ENCODE peak calls at places on chromosomes 3 and 15, in four cellular contexts. I is IMR-90, G is K562, U is keratinocyte. S is an unnamed sample.

GRCh38 chr3:16883057-16883725 is 1.6 kb upstream of the PLCL2 start:
- DNase-seq in U (no peak), G (no peak), I (no peak), S (no peak)

GRCh38 chr3:137217733-137218132 is 259.9 kb downstream of the IL20RB start:
- DNase-seq in I (no peak), U (no peak), G (peak; percentile 19), S (no peak)

GRCh38 chr3:62589078-62589477 is 215.7 kb upstream of the FEZF2 start:
- DNase-seq in U (no peak), G (no peak), I (no peak), S (no peak)

GRCh38 chr3:11553436-11554235 is 90.1 kb downstream of the VGLL4 start:
- DNase-seq in U (no peak), G (no peak), I (peak; percentile 45), S (peak; percentile 46)

GRCh38 chr15:98946301-98947255 is 61.0 kb downstream of the PGPEP1L start:
- DNase-seq in G (no peak), U (no peak), I (peak; percentile 26), S (peak; percentile 68)

GRCh38 chr3:12230406-12230805 is 58.5 kb upstream of the PPARG start:
- DNase-seq in U (no peak), I (no peak), G (no peak), S (no peak)

GRCh38 chr3:193872265-193872753 is 263.6 kb upstream of the HES1 start:
- DNase-seq in G (peak; percentile 75), I (peak; percentile 98), U (peak; percentile 94), S (peak; percentile 72)

GRCh38 chr15:70068783-70069565 is 28.7 kb downstream of the TLE3 start:
- DNase-seq in U (no peak), G (no peak), I (no peak), S (no peak)

GRCh38 chr3:129576514-129577345 is 29.7 kb downstream of the PLXND1 start:
- DNase-seq in G (no peak), I (no peak), U (no peak), S (peak; percentile 37)

GRCh38 chr3:4883011-4883410 is 96.2 kb upstream of the BHLHE40 start:
- DNase-seq in G (no peak), U (no peak), I (no peak), S (no peak)

GRCh38 chr3:113601240-113601639 is 68.9 kb downstream of the SIDT1 start:
- DNase-seq in I (no peak), G (no peak), U (no peak), S (no peak)

GRCh38 chr15:36332301-36332700 is 247.1 kb upstream of the CDIN1 start:
- DNase-seq in U (no peak), I (peak; percentile 57), G (no peak), S (no peak)

GRCh38 chr3:56254835-56255234 is 213.4 kb downstream of the ERC2 start:
- DNase-seq in U (no peak), I (no peak), G (no peak), S (no peak)

GRCh38 chr3:16511561-16512434 is 1.7 kb downstream of the RFTN1 start:
- DNase-seq in U (no peak), G (no peak), I (peak; percentile 92), S (peak; percentile 83)

GRCh38 chr15:28930476-28931291 is 44.9 kb downstream of the APBA2 start:
- DNase-seq in G (no peak), I (no peak), U (no peak), S (no peak)

GRCh38 chr15:57634290-57634689 is 42.6 kb downstream of the MYZAP start:
- DNase-seq in I (no peak), G (no peak), U (no peak), S (no peak)

GRCh38 chr3:131432441-131432840 is 50.9 kb downstream of the NUDT16 start:
- DNase-seq in U (no peak), G (no peak), I (no peak), S (no peak)

GRCh38 chr3:54237788-54238502 is 115.6 kb downstream of the CACNA2D3 start:
- DNase-seq in I (no peak), G (no peak), U (no peak), S (no peak)

GRCh38 chr3:111143-112069 is 85.2 kb upstream of the CHL1 start:
- DNase-seq in G (no peak), I (no peak), U (peak; percentile 1), S (no peak)

GRCh38 chr3:71063768-71064287 is 519.7 kb downstream of the FOXP1 start:
- DNase-seq in U (no peak), G (peak; percentile 55), I (peak; percentile 45), S (no peak)

GRCh38 chr3:134336587-134336986 is 37.7 kb downstream of the AMOTL2 start:
- DNase-seq in U (no peak), I (peak; percentile 75), G (no peak), S (no peak)

GRCh38 chr3:49017978-49018706 is at the start of gene DALRD3:
- DNase-seq in G (peak; percentile 89), I (peak; percentile 51), U (no peak), S (peak; percentile 68)

GRCh38 chr3:12679468-12679867 is 15.6 kb upstream of the RAF1 start:
- DNase-seq in I (peak; percentile 94), G (no peak), U (no peak), S (no peak)

GRCh38 chr3:144167634-144168033 is 196.0 kb downstream of the DIPK2A start:
- DNase-seq in U (no peak), I (no peak), G (no peak), S (no peak)

GRCh38 chr3:24416224-24416623 is 78.4 kb downstream of the THRB start:
- DNase-seq in G (no peak), U (no peak), I (no peak), S (no peak)

GRCh38 chr15:71055461-71055860 is 59.8 kb upstream of the THSD4 start:
- DNase-seq in G (no peak), U (no peak), I (peak; percentile 80), S (peak; percentile 24)

GRCh38 chr3:151835751-151836550 is 22.0 kb downstream of the AADAC start:
- DNase-seq in G (no peak), I (peak; percentile 64), U (no peak), S (no peak)

GRCh38 chr3:14633819-14634424 is 17.6 kb upstream of the CCDC174 start:
- DNase-seq in U (peak; percentile 45), I (peak; percentile 49), G (peak; percentile 83), S (peak; percentile 53)

GRCh38 chr3:115704661-115705338 is 81.5 kb downstream of the GAP43 start:
- DNase-seq in I (peak; percentile 75), G (no peak), U (no peak), S (no peak)

GRCh38 chr3:193743702-193744047 is 150.7 kb downstream of the OPA1 start:
- DNase-seq in U (no peak), I (no peak), G (no peak), S (no peak)

GRCh38 chr3:13537926-13538325 is 11.0 kb upstream of the FBLN2 start:
- DNase-seq in G (no peak), I (peak; percentile 91), U (peak; percentile 48), S (no peak)

DNA sequence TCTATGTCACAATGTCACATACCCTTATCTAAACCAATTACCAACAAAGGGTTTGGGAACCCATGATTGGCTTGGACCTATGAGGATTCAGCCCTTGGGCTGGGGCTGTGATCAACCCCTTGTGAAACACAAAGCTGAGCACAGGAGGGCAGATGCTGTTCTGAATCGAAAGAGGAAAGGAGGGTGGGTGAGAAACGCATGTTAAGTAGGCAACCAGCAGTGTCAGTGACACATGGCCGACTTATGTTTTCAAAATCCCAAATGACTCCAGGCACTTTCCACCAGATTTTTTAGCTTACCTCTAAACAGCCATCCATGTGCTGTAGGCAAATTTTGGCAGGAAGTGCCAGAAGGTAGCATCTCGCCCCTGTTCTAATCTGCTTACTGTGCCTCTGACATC is 34.1 kb upstream of the KLHL25 start:
- DNase-seq in I (no peak), U (no peak), G (no peak), S (no peak)
- TF ChIP-seq CTCF in I (no peak), U (no peak), G (no peak), S (no peak)

GRCh38 chr15:60889506-60889905 is 339.6 kb downstream of the RORA start:
- DNase-seq in U (no peak), I (no peak), G (no peak), S (no peak)

GRCh38 chr15:60889006-60889405 is 340.1 kb downstream of the RORA start:
- DNase-seq in I (no peak), U (no peak), G (no peak), S (no peak)

GRCh38 chr15:60886680-60887079 is 342.4 kb downstream of the RORA start:
- DNase-seq in U (no peak), I (no peak), G (no peak), S (no peak)

GRCh38 chr15:60883691-60884319 is 345.3 kb downstream of the RORA start:
- DNase-seq in I (no peak), G (no peak), U (no peak), S (no peak)
- H3K9me1 ChIP-seq in I (no peaks in the 10 kb centered on the region), G (no peaks in the 10 kb centered on the region), U (no peaks in the 10 kb centered on the region), S (no peaks in the 10 kb centered on the region)

GRCh38 chr15:45573961-45574629 is 13.1 kb upstream of the BLOC1S6 start:
- DNase-seq in I (no peak), G (peak; percentile 45), U (no peak), S (no peak)
- TF ChIP-seq CTCF in I (peak; percentile 30), G (peak; percentile 64), U (peak; percentile 23), S (peak; percentile 21)

GRCh38 chr15:97718509-97718908 is 242.0 kb upstream of the ARRDC4 start:
- DNase-seq in I (no peak), G (no peak), U (no peak), S (no peak)

GRCh38 chr15:97717806-97718205 is 242.7 kb upstream of the ARRDC4 start:
- DNase-seq in U (no peak), I (no peak), G (no peak), S (no peak)
- H3K9me1 ChIP-seq in U (no peaks in the 10 kb centered on the region), I (no peaks in the 10 kb centered on the region), G (no peaks in the 10 kb centered on the region), S (no peaks in the 10 kb centered on the region)

DNA sequence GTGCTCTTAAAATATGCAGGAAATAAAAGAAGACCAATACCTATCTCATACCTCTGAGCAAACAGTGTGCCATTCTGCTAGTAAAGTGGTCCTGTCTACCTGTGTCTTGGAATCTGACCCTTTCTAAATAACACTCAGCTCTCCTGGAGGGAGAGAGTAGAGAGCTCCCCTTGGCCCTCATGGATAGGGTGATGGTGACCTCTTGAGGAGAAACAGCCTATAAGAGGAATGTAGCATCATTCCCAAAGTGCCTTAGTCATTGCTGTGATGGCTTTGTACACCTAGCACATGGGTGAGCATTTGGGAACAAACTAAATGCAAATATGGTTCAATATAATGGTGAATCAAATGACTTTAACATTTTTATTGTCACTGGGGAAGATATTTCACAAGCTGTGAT is 10.0 kb downstream of the SNTN start:
- DNase-seq in U (no peak), I (no peak), G (peak; percentile 2), S (no peak)
- TF ChIP-seq CTCF in U (peak; percentile 13), I (peak; percentile 10), G (no peak), S (no peak)

S was measured in endothelial cell of umbilical vein.